ENCODE peak calls at places on chromosomes 2 and 18, in six cellular contexts. One of them, this sample, is unnamed.

GRCh38 chr18:27843783-27844415 is 333.0 kb downstream of the CDH2 start:
- DNase-seq in fibroblast of pulmonary artery: peak; percentile 72
- DNase-seq in AG08395: no peak
- DNase-seq in HCT116: no peak
- DNase-seq in stimulated activated naive CD4-positive, alpha-beta T cell: no peak
- DNase-seq in T-helper 1 cell: no peak
- DNase-seq in this sample: no peak

GRCh38 chr2:194720461-194720860 is 936.6 kb upstream of the SLC39A10 start:
- DNase-seq in fibroblast of pulmonary artery: no peak
- DNase-seq in AG08395: no peak
- DNase-seq in HCT116: no peak
- DNase-seq in stimulated activated naive CD4-positive, alpha-beta T cell: no peak
- DNase-seq in T-helper 1 cell: no peak
- DNase-seq in this sample: no peak

GRCh38 chr2:149342509-149342908 is 12.1 kb downstream of the LYPD6 start:
- DNase-seq in fibroblast of pulmonary artery: no peak
- DNase-seq in AG08395: no peak
- DNase-seq in HCT116: no peak
- DNase-seq in stimulated activated naive CD4-positive, alpha-beta T cell: no peak
- DNase-seq in T-helper 1 cell: no peak
- DNase-seq in this sample: no peak

GRCh38 chr2:69926849-69927515 is 12.1 kb downstream of the MXD1 start:
- DNase-seq in fibroblast of pulmonary artery: peak; percentile 93
- DNase-seq in AG08395: no peak
- DNase-seq in HCT116: no peak
- DNase-seq in stimulated activated naive CD4-positive, alpha-beta T cell: no peak
- DNase-seq in T-helper 1 cell: no peak
- DNase-seq in this sample: no peak

GRCh38 chr2:130252880-130253645 is 54.8 kb upstream of the TUBA3E start:
- DNase-seq in fibroblast of pulmonary artery: peak; percentile 12
- DNase-seq in AG08395: no peak
- DNase-seq in HCT116: no peak
- DNase-seq in stimulated activated naive CD4-positive, alpha-beta T cell: no peak
- DNase-seq in T-helper 1 cell: no peak
- DNase-seq in this sample: no peak

GRCh38 chr2:105714141-105714540 is 30.6 kb upstream of the NCK2 start:
- DNase-seq in fibroblast of pulmonary artery: no peak
- DNase-seq in AG08395: no peak
- DNase-seq in HCT116: no peak
- DNase-seq in stimulated activated naive CD4-positive, alpha-beta T cell: no peak
- DNase-seq in T-helper 1 cell: no peak
- DNase-seq in this sample: no peak

GRCh38 chr2:24301599-24301998 is 58.7 kb downstream of the ITSN2 start:
- DNase-seq in fibroblast of pulmonary artery: no peak
- DNase-seq in AG08395: no peak
- DNase-seq in HCT116: no peak
- DNase-seq in stimulated activated naive CD4-positive, alpha-beta T cell: no peak
- DNase-seq in T-helper 1 cell: no peak
- DNase-seq in this sample: no peak

GRCh38 chr2:191048073-191048472 is 34.1 kb upstream of the STAT1 start:
- DNase-seq in fibroblast of pulmonary artery: peak; percentile 18
- DNase-seq in AG08395: no peak
- DNase-seq in HCT116: no peak
- DNase-seq in stimulated activated naive CD4-positive, alpha-beta T cell: no peak
- DNase-seq in T-helper 1 cell: no peak
- DNase-seq in this sample: no peak

GRCh38 chr18:77321823-77322805 is 72.5 kb downstream of the GALR1 start:
- DNase-seq in fibroblast of pulmonary artery: no peak
- DNase-seq in AG08395: no peak
- DNase-seq in HCT116: no peak
- DNase-seq in stimulated activated naive CD4-positive, alpha-beta T cell: no peak
- DNase-seq in T-helper 1 cell: no peak
- DNase-seq in this sample: no peak

GRCh38 chr2:159064446-159065301 is 96.2 kb downstream of the TANC1 start:
- DNase-seq in fibroblast of pulmonary artery: peak; percentile 60
- DNase-seq in AG08395: no peak
- DNase-seq in HCT116: no peak
- DNase-seq in stimulated activated naive CD4-positive, alpha-beta T cell: no peak
- DNase-seq in T-helper 1 cell: no peak
- DNase-seq in this sample: no peak

GRCh38 chr2:239380831-239381708 is 19.8 kb downstream of the HDAC4 start:
- DNase-seq in fibroblast of pulmonary artery: no peak
- DNase-seq in AG08395: no peak
- DNase-seq in HCT116: no peak
- DNase-seq in stimulated activated naive CD4-positive, alpha-beta T cell: peak; percentile 63
- DNase-seq in T-helper 1 cell: peak; percentile 83
- DNase-seq in this sample: no peak

GRCh38 chr2:167190053-167190452 is 301.8 kb downstream of the XIRP2 start:
- DNase-seq in fibroblast of pulmonary artery: peak; percentile 71
- DNase-seq in AG08395: no peak
- DNase-seq in HCT116: no peak
- DNase-seq in stimulated activated naive CD4-positive, alpha-beta T cell: no peak
- DNase-seq in T-helper 1 cell: no peak
- DNase-seq in this sample: no peak

GRCh38 chr18:21803495-21803894 is 62.9 kb downstream of the MIB1 start:
- DNase-seq in fibroblast of pulmonary artery: peak; percentile 80
- DNase-seq in AG08395: no peak
- DNase-seq in HCT116: no peak
- DNase-seq in stimulated activated naive CD4-positive, alpha-beta T cell: no peak
- DNase-seq in T-helper 1 cell: no peak
- DNase-seq in this sample: no peak

GRCh38 chr18:36297419-36298112 is at the start of gene FHOD3:
- DNase-seq in fibroblast of pulmonary artery: peak; percentile 67
- DNase-seq in AG08395: peak; percentile 84
- DNase-seq in HCT116: no peak
- DNase-seq in stimulated activated naive CD4-positive, alpha-beta T cell: no peak
- DNase-seq in T-helper 1 cell: no peak
- DNase-seq in this sample: peak; percentile 54

GRCh38 chr2:795245-796041 is 118.2 kb upstream of the TMEM18 start:
- DNase-seq in fibroblast of pulmonary artery: no peak
- DNase-seq in AG08395: no peak
- DNase-seq in HCT116: no peak
- DNase-seq in stimulated activated naive CD4-positive, alpha-beta T cell: no peak
- DNase-seq in T-helper 1 cell: no peak
- DNase-seq in this sample: no peak

GRCh38 chr2:135252805-135253458 is 200.8 kb downstream of the RAB3GAP1 start:
- DNase-seq in fibroblast of pulmonary artery: no peak
- DNase-seq in AG08395: no peak
- DNase-seq in HCT116: no peak
- DNase-seq in stimulated activated naive CD4-positive, alpha-beta T cell: no peak
- DNase-seq in T-helper 1 cell: no peak
- DNase-seq in this sample: no peak

GRCh38 chr2:23480991-23481797 is 96.2 kb downstream of the KLHL29 start:
- DNase-seq in fibroblast of pulmonary artery: peak; percentile 78
- DNase-seq in AG08395: peak; percentile 73
- DNase-seq in HCT116: peak; percentile 42
- DNase-seq in stimulated activated naive CD4-positive, alpha-beta T cell: no peak
- DNase-seq in T-helper 1 cell: no peak
- DNase-seq in this sample: no peak

GRCh38 chr2:98580656-98581284 is 27.5 kb downstream of the COA5 start:
- DNase-seq in fibroblast of pulmonary artery: no peak
- DNase-seq in AG08395: no peak
- DNase-seq in HCT116: no peak
- DNase-seq in stimulated activated naive CD4-positive, alpha-beta T cell: no peak
- DNase-seq in T-helper 1 cell: no peak
- DNase-seq in this sample: no peak

GRCh38 chr2:150596071-150596470 is 108.6 kb upstream of the RND3 start:
- DNase-seq in fibroblast of pulmonary artery: peak; percentile 57
- DNase-seq in AG08395: peak; percentile 54
- DNase-seq in HCT116: no peak
- DNase-seq in stimulated activated naive CD4-positive, alpha-beta T cell: no peak
- DNase-seq in T-helper 1 cell: no peak
- DNase-seq in this sample: no peak

GRCh38 chr2:31426096-31426495 is 11.6 kb upstream of the XDH start:
- DNase-seq in fibroblast of pulmonary artery: no peak
- DNase-seq in AG08395: no peak
- DNase-seq in HCT116: no peak
- DNase-seq in stimulated activated naive CD4-positive, alpha-beta T cell: no peak
- DNase-seq in T-helper 1 cell: no peak
- DNase-seq in this sample: no peak

GRCh38 chr2:178018141-178018540 is 54.4 kb downstream of the PDE11A start:
- DNase-seq in fibroblast of pulmonary artery: no peak
- DNase-seq in AG08395: no peak
- DNase-seq in HCT116: no peak
- DNase-seq in stimulated activated naive CD4-positive, alpha-beta T cell: no peak
- DNase-seq in T-helper 1 cell: no peak
- DNase-seq in this sample: no peak

GRCh38 chr2:216118474-216118873 is 9.3 kb downstream of the XRCC5 start:
- DNase-seq in fibroblast of pulmonary artery: no peak
- DNase-seq in AG08395: no peak
- DNase-seq in HCT116: no peak
- DNase-seq in stimulated activated naive CD4-positive, alpha-beta T cell: no peak
- DNase-seq in T-helper 1 cell: no peak
- DNase-seq in this sample: no peak

GRCh38 chr2:128326296-128326790 is 7.7 kb upstream of the HS6ST1 start:
- DNase-seq in fibroblast of pulmonary artery: no peak
- DNase-seq in AG08395: no peak
- DNase-seq in HCT116: no peak
- DNase-seq in stimulated activated naive CD4-positive, alpha-beta T cell: no peak
- DNase-seq in T-helper 1 cell: no peak
- DNase-seq in this sample: no peak

GRCh38 chr18:5542393-5543035 is 1.3 kb downstream of the EPB41L3 start:
- DNase-seq in fibroblast of pulmonary artery: no peak
- DNase-seq in AG08395: peak; percentile 28
- DNase-seq in HCT116: no peak
- DNase-seq in stimulated activated naive CD4-positive, alpha-beta T cell: no peak
- DNase-seq in T-helper 1 cell: no peak
- DNase-seq in this sample: no peak